ENCODE peak calls at places on chromosomes 2 and 18, in nine cellular contexts. O is neural progenitor cell, W is adipocyte, B is mammary epithelial cell, F is endodermal cell, E is GM12878, Y is GM23248, D is kidney, G is HepG2. H is an unnamed sample.

GRCh38 chr2:64493788-64494187 is 30.3 kb upstream of the AFTPH start:
- DNase-seq in W (no peak), G (no peak), Y (no peak), O (no peak), F (peak), B (no peak), E (no peak), D (no peak), H (no peak)

GRCh38 chr2:159030674-159031380 is 62.4 kb downstream of the TANC1 start:
- DNase-seq in D (peak), B (no peak), F (peak), O (peak), G (peak), W (peak), Y (peak), E (no peak), H (peak)

GRCh38 chr2:210660751-210661150 is 104.4 kb downstream of the CPS1 start:
- DNase-seq in Y (no peak), G (no peak), B (no peak), W (no peak), D (no peak), E (no peak), O (no peak), F (no peak), H (no peak)

GRCh38 chr18:38930881-38931753 is 1365.5 kb upstream of the CELF4 start:
- DNase-seq in Y (no peak), B (no peak), F (peak), D (no peak), O (no peak), E (no peak), W (no peak), G (no peak), H (no peak)

GRCh38 chr18:31626409-31626808 is 34.7 kb downstream of the TTR start:
- DNase-seq in B (no peak), Y (no peak), F (no peak), G (peak), D (no peak), E (no peak), O (no peak), W (no peak), H (no peak)

GRCh38 chr18:47150824-47151366 is 595 bp upstream of the HDHD2 start:
- DNase-seq in G (peak), E (no peak), F (no peak), D (no peak), B (no peak), O (peak), Y (no peak), W (no peak), H (no peak)

GRCh38 chr2:17538844-17539554 is 1.5 kb upstream of the VSNL1 start:
- DNase-seq in D (peak), Y (peak), G (peak), E (no peak), O (peak), W (peak), B (peak), F (peak), H (peak)

GRCh38 chr2:149661844-149662243 is 74.3 kb upstream of the MMADHC start:
- DNase-seq in B (peak), O (no peak), G (no peak), E (no peak), W (peak), F (no peak), D (no peak), Y (peak), H (peak)

GRCh38 chr2:85754313-85755095 is 713 bp downstream of the ATOH8 start:
- DNase-seq in Y (peak), W (peak), D (peak), G (peak), E (no peak), B (peak), F (peak), O (peak), H (peak)

GRCh38 chr2:120454993-120455789 is 109.3 kb downstream of the INHBB start:
- DNase-seq in G (no peak), F (no peak), Y (peak), B (no peak), W (no peak), D (peak), O (no peak), E (no peak), H (peak)

GRCh38 chr18:55500316-55501086 is 87.5 kb downstream of the TCF4 start:
- DNase-seq in Y (peak), O (no peak), F (no peak), B (peak), W (peak), E (no peak), D (no peak), G (no peak), H (peak)

GRCh38 chr2:39693275-39693674 is 27.6 kb downstream of the TMEM178A start:
- DNase-seq in O (no peak), G (no peak), F (no peak), B (no peak), Y (no peak), E (no peak), W (no peak), D (no peak), H (no peak)

GRCh38 chr2:151766421-151767153 is 32.3 kb upstream of the NEB start:
- DNase-seq in F (no peak), W (no peak), G (no peak), Y (no peak), E (no peak), D (no peak), B (no peak), O (no peak), H (peak)

GRCh38 chr2:216075510-216076485 is 5.8 kb downstream of the PECR start:
- DNase-seq in W (no peak), B (no peak), D (no peak), F (no peak), Y (no peak), E (no peak), G (no peak), O (no peak), H (no peak)

GRCh38 chr2:147025611-147026010 is 819.2 kb upstream of the ACVR2A start:
- DNase-seq in W (peak), G (no peak), F (no peak), B (peak), Y (peak), D (no peak), E (no peak), O (no peak), H (peak)

GRCh38 chr2:102449370-102449974 is 23.6 kb upstream of the SLC9A4 start:
- DNase-seq in B (peak), F (peak), O (peak), Y (peak), E (no peak), W (peak), D (no peak), G (peak), H (peak)

GRCh38 chr2:10265328-10266132 is 37.2 kb upstream of the HPCAL1 start:
- DNase-seq in Y (peak), F (peak), E (no peak), O (no peak), G (no peak), W (peak), D (peak), B (no peak), H (no peak)

GRCh38 chr18:25921677-25922421 is 168.6 kb downstream of the SS18 start:
- DNase-seq in D (no peak), W (peak), B (peak), O (peak), E (peak), F (peak), G (peak), Y (peak), H (peak)

GRCh38 chr2:219511547-219512325 is 2.5 kb upstream of the ASIC4 start:
- DNase-seq in D (peak), O (peak), W (no peak), E (no peak), F (peak), G (no peak), B (no peak), Y (no peak), H (no peak)

GRCh38 chr2:165665614-165666013 is 128.4 kb downstream of the GALNT3 start:
- DNase-seq in W (no peak), D (no peak), E (no peak), B (no peak), Y (no peak), G (no peak), F (no peak), O (no peak), H (no peak)

GRCh38 chr18:75363446-75364225 is 63.9 kb downstream of the SMIM21 start:
- DNase-seq in G (no peak), O (no peak), B (no peak), W (peak), D (no peak), F (no peak), Y (no peak), E (no peak), H (no peak)

GRCh38 chr2:213229814-213230213 is 54.5 kb upstream of the SPAG16 start:
- DNase-seq in F (no peak), O (no peak), E (no peak), B (no peak), Y (peak), D (no peak), W (peak), G (peak), H (peak)

GRCh38 chr18:23281626-23282436 is 146.5 kb downstream of the CABLES1 start:
- DNase-seq in B (peak), D (no peak), E (no peak), W (peak), F (peak), Y (peak), O (no peak), G (no peak), H (peak)

GRCh38 chr2:185201063-185201462 is 537.5 kb upstream of the FSIP2 start:
- DNase-seq in F (no peak), G (no peak), D (no peak), E (no peak), W (peak), O (no peak), B (no peak), Y (no peak), H (no peak)

GRCh38 chr2:20348542-20348941 is 2.1 kb downstream of the PUM2 start:
- DNase-seq in E (no peak), W (no peak), Y (no peak), F (peak), O (peak), G (no peak), D (no peak), B (no peak), H (no peak)

GRCh38 chr2:33442528-33443069 is 33.9 kb upstream of the RASGRP3 start:
- DNase-seq in D (no peak), E (no peak), Y (peak), B (no peak), O (no peak), F (no peak), W (peak), G (no peak), H (no peak)

GRCh38 chr2:20171445-20171977 is 53.4 kb downstream of the SDC1 start:
- DNase-seq in G (peak), D (no peak), W (no peak), O (no peak), E (no peak), B (no peak), F (peak), Y (no peak), H (no peak)

GRCh38 chr2:218328294-218328693 is 28.4 kb upstream of the CATIP start:
- DNase-seq in F (no peak), W (no peak), Y (no peak), O (no peak), D (no peak), B (no peak), G (no peak), E (no peak), H (no peak)

GRCh38 chr2:38171208-38171858 is 95.4 kb upstream of the CYP1B1 start:
- DNase-seq in W (no peak), D (no peak), F (no peak), B (no peak), Y (no peak), G (no peak), O (no peak), E (no peak), H (no peak)

GRCh38 chr18:79523221-79523737 is 127.5 kb downstream of the NFATC1 start:
- DNase-seq in B (no peak), F (peak), W (no peak), Y (no peak), E (no peak), G (no peak), D (peak), O (no peak), H (no peak)

GRCh38 chr18:76445275-76445674 is 49.8 kb downstream of the ZNF516 start:
- DNase-seq in W (peak), D (no peak), O (no peak), G (no peak), B (peak), Y (peak), E (no peak), F (no peak), H (peak)

GRCh38 chr2:176814740-176815367 is 397.7 kb upstream of the HNRNPA3 start:
- DNase-seq in E (peak), O (peak), W (peak), Y (peak), D (no peak), G (peak), B (no peak), F (no peak), H (peak)

GRCh38 chr2:64017811-64018714 is 1.2 kb downstream of the VPS54 start:
- DNase-seq in F (no peak), D (no peak), B (peak), E (no peak), Y (peak), W (peak), G (no peak), O (peak), H (peak)

GRCh38 chr18:43031169-43031568 is 84.3 kb downstream of the RIT2 start:
- DNase-seq in D (no peak), W (no peak), B (no peak), O (no peak), E (no peak), G (no peak), F (no peak), Y (no peak), H (no peak)

GRCh38 chr2:212157011-212157410 is 381.6 kb downstream of the ERBB4 start:
- DNase-seq in D (no peak), E (no peak), G (no peak), W (peak), F (no peak), B (peak), Y (peak), O (no peak), H (peak)

GRCh38 chr2:239787651-239788050 is 237.5 kb downstream of the NDUFA10 start:
- DNase-seq in D (no peak), F (peak), B (no peak), W (no peak), O (no peak), Y (no peak), E (no peak), G (no peak), H (no peak)

GRCh38 chr2:74860521-74860920 is 26.6 kb downstream of the HK2 start:
- DNase-seq in E (no peak), Y (no peak), G (no peak), B (no peak), W (peak), D (no peak), F (no peak), O (no peak), H (no peak)

DNA sequence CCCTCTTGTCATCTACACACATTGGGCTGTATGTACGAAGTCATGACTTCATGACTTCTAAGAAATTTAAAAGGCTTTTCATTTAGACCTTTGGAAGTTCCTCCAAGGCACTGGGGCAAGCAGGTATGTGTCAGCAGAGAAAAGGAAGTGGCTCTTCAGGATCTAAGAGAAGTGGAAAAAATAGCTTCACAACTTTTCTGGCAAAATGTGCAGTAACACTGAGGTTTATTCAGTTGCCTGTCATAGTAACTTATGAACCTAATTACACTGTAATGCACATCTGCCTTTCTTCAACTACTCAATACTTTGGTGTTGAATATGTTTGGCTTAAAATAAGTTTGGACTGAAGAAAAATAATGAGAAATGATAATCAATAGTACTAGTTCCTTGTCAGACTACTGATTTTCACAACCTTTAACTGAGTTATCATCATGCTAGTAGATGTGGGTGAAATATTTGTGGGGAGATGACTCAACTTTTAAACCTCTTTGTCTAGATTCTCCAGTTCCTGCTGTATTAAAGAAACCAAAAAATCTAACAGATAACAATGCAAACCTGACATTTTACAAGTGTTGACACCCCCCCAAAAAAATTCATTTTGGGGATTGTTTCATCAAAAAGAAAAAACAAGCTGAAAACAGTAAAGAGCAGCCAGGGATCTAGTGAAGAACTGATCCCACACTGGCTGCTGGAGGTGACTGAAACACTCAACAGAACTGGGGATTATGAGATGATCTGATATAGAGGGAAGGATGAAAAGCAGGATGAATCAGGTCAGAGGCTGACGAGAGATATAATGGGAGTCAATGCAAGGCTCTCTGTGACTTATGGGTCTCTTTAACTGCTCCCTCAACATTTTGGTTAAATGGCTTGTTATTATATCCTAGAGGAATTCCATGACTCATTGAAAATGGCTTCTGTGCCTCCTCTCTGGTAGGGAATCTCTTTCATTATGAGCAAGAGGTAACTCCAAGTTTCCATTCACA is 84.6 kb downstream of the COLEC12 start:
- DNase-seq in F (no peak), B (peak), Y (peak), D (no peak), G (no peak), W (peak), E (no peak), O (no peak), H (peak)
- H3K9ac ChIP-seq in F (no peak), B (no peak), Y (peak), D (no peak), G (no peak), W (no peak), E (no peak), O (no peak), H (peak)

GRCh38 chr2:188785515-188785914 is 188.7 kb upstream of the COL3A1 start:
- DNase-seq in G (no peak), W (peak), D (no peak), O (no peak), E (no peak), Y (peak), B (no peak), F (no peak), H (no peak)

GRCh38 chr2:188787661-188788044 is 186.5 kb upstream of the COL3A1 start:
- DNase-seq in G (no peak), F (no peak), D (no peak), O (no peak), Y (peak), E (no peak), W (peak), B (no peak), H (peak)

GRCh38 chr2:188788621-188789020 is 185.6 kb upstream of the COL3A1 start:
- DNase-seq in F (no peak), G (no peak), E (no peak), O (no peak), D (no peak), W (peak), B (peak), Y (peak), H (peak)

GRCh38 chr2:188786368-188786781 is 187.8 kb upstream of the COL3A1 start:
- DNase-seq in B (peak), W (peak), D (no peak), O (no peak), E (no peak), F (no peak), G (no peak), Y (peak), H (peak)

GRCh38 chr2:188787002-188787660 is 187.0 kb upstream of the COL3A1 start:
- DNase-seq in E (no peak), B (peak), Y (peak), D (no peak), W (peak), O (no peak), G (no peak), F (no peak), H (peak)
- H3K9ac ChIP-seq in E (no peak), B (no peak), Y (peak), D (no peak), W (peak), O (no peak), G (no peak), F (no peak), H (peak)

DNA sequence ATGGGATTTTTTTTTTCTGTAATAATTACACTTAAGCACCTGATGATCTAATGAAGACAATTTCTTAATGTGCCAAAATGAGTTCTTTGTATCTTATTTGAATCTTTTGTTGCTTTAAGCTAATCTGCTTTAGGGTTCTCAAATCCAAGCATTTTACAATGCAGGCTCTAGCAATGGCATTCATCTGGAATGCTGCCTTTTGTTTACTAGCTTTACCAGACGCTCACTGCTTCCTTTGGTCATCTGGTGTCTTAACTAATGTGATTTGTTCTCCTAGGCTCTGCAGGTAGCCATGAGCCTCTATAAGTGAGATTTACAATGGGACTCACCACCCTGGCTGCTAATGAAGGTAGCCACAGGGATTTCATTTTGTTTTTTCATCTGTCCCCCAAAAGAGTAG is 100.3 kb downstream of the GREB1L start:
- DNase-seq in W (no peak), E (no peak), B (no peak), G (no peak), F (peak), O (peak), D (no peak), Y (no peak), H (no peak)
- H3K9ac ChIP-seq in W (no peak), E (no peak), B (no peak), G (no peak), F (no peak), O (no peak), D (no peak), Y (no peak), H (no peak)

GRCh38 chr2:66574701-66575624 is 140.0 kb downstream of the MEIS1 start:
- DNase-seq in E (no peak), G (peak), Y (peak), W (peak), D (peak), F (peak), O (peak), B (peak), H (peak)
- H3K9ac ChIP-seq in E (no peak), G (peak), Y (peak), W (peak), D (no peak), F (peak), O (no peak), B (peak), H (peak)

GRCh38 chr2:42342061-42342794 is 18.8 kb downstream of the COX7A2L start:
- DNase-seq in Y (peak), B (peak), G (peak), E (no peak), D (no peak), F (peak), O (no peak), W (peak), H (peak)
- H3K9ac ChIP-seq in Y (peak), B (no peak), G (no peak), E (no peak), D (no peak), F (no peak), O (no peak), W (peak), H (peak)

GRCh38 chr2:116737951-116738350 is 1076.5 kb upstream of the DDX18 start:
- DNase-seq in D (no peak), F (no peak), O (no peak), W (no peak), B (no peak), G (no peak), Y (no peak), E (no peak), H (no peak)
- H3K9ac ChIP-seq in D (no peak), F (no peak), O (no peak), W (no peak), B (no peak), G (no peak), Y (no peak), E (no peak), H (no peak)

DNA sequence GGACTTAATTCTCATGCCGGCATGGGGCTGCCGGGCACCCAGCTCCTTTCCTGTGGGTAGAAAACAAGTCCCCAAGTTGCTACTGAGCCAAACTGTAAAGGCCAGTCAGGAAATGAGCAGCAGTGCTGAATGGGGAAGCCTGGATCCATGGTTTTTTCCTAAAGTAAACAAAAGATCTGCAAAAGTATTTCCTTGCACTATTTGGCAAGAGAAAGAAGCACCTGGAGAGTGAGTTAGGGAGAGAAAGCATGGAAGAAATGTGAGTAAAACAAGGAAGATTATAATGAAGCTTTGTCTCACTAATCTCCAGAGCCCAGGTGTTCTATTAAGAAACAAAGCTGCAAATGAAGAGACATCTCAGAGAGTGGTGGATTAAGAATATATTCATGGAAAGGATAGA is 117.6 kb downstream of the METTL8 start:
- DNase-seq in Y (no peak), E (no peak), F (peak), W (no peak), O (peak), D (no peak), G (no peak), B (no peak), H (peak)
- H3K9ac ChIP-seq in Y (no peak), E (no peak), F (no peak), W (no peak), O (no peak), D (no peak), G (no peak), B (no peak), H (no peak)

GRCh38 chr2:170013802-170014551 is 164.0 kb upstream of the MYO3B start:
- DNase-seq in F (peak), D (no peak), B (no peak), O (peak), E (no peak), Y (no peak), G (no peak), W (no peak), H (peak)
- H3K9ac ChIP-seq in F (no peak), D (no peak), B (no peak), O (no peak), E (no peak), Y (no peak), G (no peak), W (no peak), H (no peak)